ENCODE peak calls at places on chromosome 19, in six cellular contexts. One of them, this sample, is unnamed.

GRCh38 chr19:19588546-19588945 is 29.9 kb downstream of the PBX4 start:
- DNase-seq in GM12878: no peak
- DNase-seq in endothelial cell of umbilical vein: no peak
- DNase-seq in A549: no peak
- DNase-seq in HepG2: no peak
- DNase-seq in K562: no peak
- DNase-seq in this sample: no peak

GRCh38 chr19:16649734-16650133 is 10.2 kb downstream of the SMIM7 start:
- DNase-seq in A549: no peak
- DNase-seq in endothelial cell of umbilical vein: peak
- DNase-seq in GM12878: no peak
- DNase-seq in HepG2: no peak
- DNase-seq in K562: no peak
- DNase-seq in this sample: no peak

GRCh38 chr19:58346961-58347929 is 6.0 kb downstream of the A1BG start:
- DNase-seq in HepG2: no peak
- DNase-seq in endothelial cell of umbilical vein: peak
- DNase-seq in GM12878: no peak
- DNase-seq in A549: peak
- DNase-seq in K562: peak
- DNase-seq in this sample: peak

GRCh38 chr19:10876459-10877240 is 5.3 kb downstream of the CARM1 start:
- DNase-seq in K562: no peak
- DNase-seq in GM12878: peak
- DNase-seq in endothelial cell of umbilical vein: no peak
- DNase-seq in HepG2: no peak
- DNase-seq in A549: no peak
- DNase-seq in this sample: no peak

GRCh38 chr19:38044267-38045111 is 137.5 kb downstream of the SIPA1L3 start:
- DNase-seq in K562: no peak
- DNase-seq in endothelial cell of umbilical vein: peak
- DNase-seq in GM12878: no peak
- DNase-seq in HepG2: no peak
- DNase-seq in A549: no peak
- DNase-seq in this sample: no peak

GRCh38 chr19:51002542-51003311 is 1.3 kb upstream of the KLK8 start:
- DNase-seq in GM12878: no peak
- DNase-seq in endothelial cell of umbilical vein: no peak
- DNase-seq in A549: peak
- DNase-seq in K562: peak
- DNase-seq in HepG2: no peak
- DNase-seq in this sample: peak

GRCh38 chr19:7558667-7559066 is 23.1 kb downstream of the PNPLA6 start:
- DNase-seq in endothelial cell of umbilical vein: no peak
- DNase-seq in K562: no peak
- DNase-seq in GM12878: no peak
- DNase-seq in HepG2: no peak
- DNase-seq in A549: no peak
- DNase-seq in this sample: no peak

GRCh38 chr19:29966594-29967249 is 24.7 kb downstream of the URI1 start:
- DNase-seq in endothelial cell of umbilical vein: peak
- DNase-seq in GM12878: no peak
- DNase-seq in K562: no peak
- DNase-seq in HepG2: peak
- DNase-seq in A549: no peak
- DNase-seq in this sample: peak

GRCh38 chr19:7395360-7395781 is 46.6 kb downstream of the ARHGEF18 start:
- DNase-seq in GM12878: no peak
- DNase-seq in HepG2: no peak
- DNase-seq in endothelial cell of umbilical vein: peak
- DNase-seq in A549: no peak
- DNase-seq in K562: peak
- DNase-seq in this sample: no peak

GRCh38 chr19:52518646-52519045 is 8.8 kb upstream of the ZNF808 start:
- DNase-seq in GM12878: no peak
- DNase-seq in HepG2: no peak
- DNase-seq in A549: no peak
- DNase-seq in endothelial cell of umbilical vein: no peak
- DNase-seq in K562: no peak
- DNase-seq in this sample: no peak

GRCh38 chr19:52524086-52524485 is 3.4 kb upstream of the ZNF808 start:
- DNase-seq in A549: no peak
- DNase-seq in GM12878: no peak
- DNase-seq in K562: no peak
- DNase-seq in HepG2: no peak
- DNase-seq in endothelial cell of umbilical vein: no peak
- DNase-seq in this sample: no peak

GRCh38 chr19:52527134-52527953 is at the start of gene ZNF808:
- DNase-seq in A549: peak
- DNase-seq in GM12878: peak
- DNase-seq in endothelial cell of umbilical vein: peak
- DNase-seq in HepG2: peak
- DNase-seq in K562: peak
- DNase-seq in this sample: peak

GRCh38 chr19:52520013-52520412 is 7.5 kb upstream of the ZNF808 start:
- DNase-seq in A549: no peak
- DNase-seq in K562: peak
- DNase-seq in GM12878: no peak
- DNase-seq in endothelial cell of umbilical vein: no peak
- DNase-seq in HepG2: no peak
- DNase-seq in this sample: no peak

DNA sequence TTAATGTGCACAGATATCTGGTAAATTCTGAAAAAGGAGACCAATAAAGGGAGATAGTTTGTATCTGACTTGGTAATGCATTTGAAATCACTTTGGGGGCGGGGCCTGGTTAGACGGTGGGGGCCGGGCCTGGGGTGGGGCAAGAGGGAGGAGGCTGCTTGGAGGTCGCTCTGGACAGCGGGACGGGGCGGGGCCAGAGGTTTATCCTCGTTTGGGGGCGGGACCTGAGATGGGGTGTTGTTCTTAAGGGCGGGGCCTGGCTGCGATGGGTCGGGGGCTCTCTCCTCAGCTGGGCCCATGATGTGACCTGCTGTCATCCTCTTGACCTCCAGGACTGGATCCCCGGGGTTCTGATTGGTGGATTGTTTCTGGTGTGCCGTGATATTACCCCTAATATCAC is 4.9 kb upstream of the ZNF808 start:
- DNase-seq in K562: peak
- DNase-seq in endothelial cell of umbilical vein: no peak
- DNase-seq in A549: no peak
- DNase-seq in HepG2: no peak
- DNase-seq in GM12878: no peak
- DNase-seq in this sample: no peak
- TF ChIP-seq MYC in K562: no peak
- TF ChIP-seq MYC in endothelial cell of umbilical vein: no peak
- TF ChIP-seq MYC in A549: no peak
- TF ChIP-seq MYC in HepG2: no peak
- TF ChIP-seq MYC in GM12878: no peak
- TF ChIP-seq MYC in this sample: no peak

DNA sequence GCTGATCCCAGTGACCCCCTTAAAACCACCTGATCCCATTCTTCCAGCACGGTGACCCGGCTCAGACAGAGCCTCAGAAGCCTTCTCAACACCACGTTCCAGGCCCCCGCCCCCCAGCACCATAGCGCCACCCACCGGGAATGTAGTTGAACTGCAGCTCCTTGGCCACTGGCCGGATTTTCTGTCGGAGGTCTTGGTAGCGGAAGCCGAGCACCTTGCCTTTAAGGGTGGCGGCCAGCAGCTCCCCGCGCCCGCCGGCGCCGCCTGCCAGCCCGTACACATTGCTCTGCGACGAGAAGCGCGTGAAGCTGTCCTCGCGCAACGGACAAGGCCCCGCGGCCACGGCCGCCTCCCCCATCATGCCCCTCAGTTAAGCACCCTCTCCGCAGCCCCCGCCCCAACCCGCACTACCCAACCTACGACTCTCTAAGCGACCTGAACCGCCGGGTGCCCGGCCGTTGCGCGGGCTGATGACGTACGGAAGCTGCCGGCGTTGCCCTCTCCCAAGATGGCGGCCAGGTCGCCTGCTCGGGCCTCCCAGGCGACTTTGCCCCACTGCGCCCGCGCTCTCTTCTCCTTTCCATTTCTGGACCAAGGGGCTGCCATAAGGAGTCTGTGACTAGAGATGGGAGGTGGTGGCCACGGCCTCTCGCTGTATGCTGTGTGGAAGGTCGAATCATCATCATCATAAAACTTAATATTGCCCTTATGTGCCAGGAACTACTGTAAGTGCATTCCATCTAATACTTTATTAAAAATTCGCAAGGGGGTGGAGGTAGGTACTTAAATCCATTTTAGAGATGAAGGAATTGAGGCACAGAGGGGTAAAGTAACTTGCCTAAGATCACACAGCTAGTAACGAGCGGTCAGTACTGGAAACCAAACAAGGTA is at the start of gene KPTN:
- DNase-seq in GM12878: peak
- DNase-seq in K562: peak
- DNase-seq in endothelial cell of umbilical vein: peak
- DNase-seq in HepG2: peak
- DNase-seq in A549: peak
- DNase-seq in this sample: peak
- TF ChIP-seq CTCF in GM12878: peak
- TF ChIP-seq CTCF in K562: peak
- TF ChIP-seq CTCF in endothelial cell of umbilical vein: peak
- TF ChIP-seq CTCF in HepG2: peak
- TF ChIP-seq CTCF in A549: peak
- TF ChIP-seq CTCF in this sample: peak

GRCh38 chr19:1166872-1167573 is 7.0 kb downstream of the SBNO2 start:
- DNase-seq in K562: no peak
- DNase-seq in endothelial cell of umbilical vein: no peak
- DNase-seq in GM12878: no peak
- DNase-seq in HepG2: no peak
- DNase-seq in A549: no peak
- DNase-seq in this sample: no peak

GRCh38 chr19:1168877-1169791 is 4.9 kb downstream of the SBNO2 start:
- DNase-seq in K562: no peak
- DNase-seq in endothelial cell of umbilical vein: no peak
- DNase-seq in HepG2: peak
- DNase-seq in A549: no peak
- DNase-seq in GM12878: no peak
- DNase-seq in this sample: no peak

GRCh38 chr19:1169921-1170885 is 3.9 kb downstream of the SBNO2 start:
- DNase-seq in A549: no peak
- DNase-seq in endothelial cell of umbilical vein: no peak
- DNase-seq in HepG2: no peak
- DNase-seq in GM12878: no peak
- DNase-seq in K562: peak
- DNase-seq in this sample: no peak

GRCh38 chr19:1167687-1168561 is 6.1 kb downstream of the SBNO2 start:
- DNase-seq in K562: no peak
- DNase-seq in HepG2: no peak
- DNase-seq in endothelial cell of umbilical vein: no peak
- DNase-seq in GM12878: no peak
- DNase-seq in A549: no peak
- DNase-seq in this sample: no peak

GRCh38 chr19:1168562-1168873 is 5.5 kb downstream of the SBNO2 start:
- DNase-seq in K562: no peak
- DNase-seq in GM12878: no peak
- DNase-seq in endothelial cell of umbilical vein: no peak
- DNase-seq in HepG2: no peak
- DNase-seq in A549: no peak
- DNase-seq in this sample: no peak
- H3K4me3 ChIP-seq in K562: no peak
- H3K4me3 ChIP-seq in GM12878: no peak
- H3K4me3 ChIP-seq in endothelial cell of umbilical vein: no peak
- H3K4me3 ChIP-seq in HepG2: no peak
- H3K4me3 ChIP-seq in A549: peak
- H3K4me3 ChIP-seq in this sample: no peak

GRCh38 chr19:57233207-57233606 is 2.4 kb downstream of the AURKC start:
- DNase-seq in GM12878: no peak
- DNase-seq in A549: no peak
- DNase-seq in HepG2: no peak
- DNase-seq in endothelial cell of umbilical vein: no peak
- DNase-seq in K562: no peak
- DNase-seq in this sample: no peak

GRCh38 chr19:57231686-57232085 is 863 bp downstream of the AURKC start:
- DNase-seq in A549: no peak
- DNase-seq in K562: no peak
- DNase-seq in GM12878: no peak
- DNase-seq in endothelial cell of umbilical vein: no peak
- DNase-seq in HepG2: no peak
- DNase-seq in this sample: no peak

DNA sequence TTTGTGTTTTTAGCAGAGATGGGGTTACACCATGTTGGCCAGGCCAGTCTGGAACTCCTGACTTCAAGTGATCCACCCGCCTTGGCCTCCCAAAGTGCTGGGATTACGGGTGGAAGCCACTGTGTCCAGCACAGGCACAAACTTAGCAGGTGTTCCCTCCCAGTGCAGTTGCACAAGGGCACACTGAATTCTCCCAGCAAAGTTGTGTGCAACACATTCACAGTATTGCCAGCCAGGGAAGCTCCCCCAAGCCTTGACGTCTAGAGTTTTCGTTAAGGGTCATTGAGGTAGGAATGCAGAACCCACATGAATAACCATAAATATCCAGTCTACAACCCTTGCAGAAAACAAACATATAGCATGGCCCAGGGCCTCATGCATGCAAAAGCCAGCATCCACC is 3.4 kb upstream of the AURKC start:
- DNase-seq in GM12878: no peak
- DNase-seq in A549: no peak
- DNase-seq in endothelial cell of umbilical vein: no peak
- DNase-seq in K562: no peak
- DNase-seq in HepG2: no peak
- DNase-seq in this sample: no peak
- TF ChIP-seq MYC in GM12878: no peak
- TF ChIP-seq MYC in A549: no peak
- TF ChIP-seq MYC in endothelial cell of umbilical vein: no peak
- TF ChIP-seq MYC in K562: no peak
- TF ChIP-seq MYC in HepG2: no peak
- TF ChIP-seq MYC in this sample: no peak

GRCh38 chr19:41447732-41448332 is 4.9 kb downstream of the ERICH4 start:
- DNase-seq in GM12878: no peak
- DNase-seq in HepG2: no peak
- DNase-seq in K562: no peak
- DNase-seq in endothelial cell of umbilical vein: no peak
- DNase-seq in A549: no peak
- DNase-seq in this sample: no peak
- TF ChIP-seq CTCF in GM12878: peak
- TF ChIP-seq CTCF in HepG2: no peak
- TF ChIP-seq CTCF in K562: peak
- TF ChIP-seq CTCF in endothelial cell of umbilical vein: no peak
- TF ChIP-seq CTCF in A549: peak
- TF ChIP-seq CTCF in this sample: peak

DNA sequence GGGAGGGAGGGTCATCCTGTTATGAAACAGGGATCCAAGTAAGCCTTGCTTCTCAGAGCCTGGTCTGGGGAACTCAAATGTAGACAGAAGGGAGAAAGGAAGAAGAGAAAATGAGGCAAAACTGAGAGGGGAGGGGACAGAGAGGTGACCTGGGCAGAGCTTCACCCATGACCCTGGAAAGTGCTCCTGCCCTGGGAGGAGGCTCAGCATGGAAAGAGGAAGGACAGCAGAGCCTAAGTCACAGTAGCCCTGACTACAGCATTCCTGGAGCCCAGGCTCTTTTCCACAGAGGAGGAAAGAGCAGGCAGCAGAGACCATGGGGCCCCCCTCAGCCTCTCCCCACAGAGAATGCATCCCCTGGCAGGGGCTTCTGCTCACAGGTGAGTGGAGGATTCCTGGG is at the start of gene CEACAM3:
- DNase-seq in HepG2: no peak
- DNase-seq in A549: no peak
- DNase-seq in K562: no peak
- DNase-seq in endothelial cell of umbilical vein: no peak
- DNase-seq in GM12878: no peak
- DNase-seq in this sample: no peak
- H3K4me3 ChIP-seq in HepG2: no peak
- H3K4me3 ChIP-seq in A549: no peak
- H3K4me3 ChIP-seq in K562: no peak
- H3K4me3 ChIP-seq in endothelial cell of umbilical vein: no peak
- H3K4me3 ChIP-seq in GM12878: no peak
- H3K4me3 ChIP-seq in this sample: no peak